ENCODE peak calls at places on chromosomes 4 and X, in five cellular contexts. One of them, this sample, is unnamed.

GRCh38 chr4:76590847-76591281 is 155.8 kb downstream of the SHROOM3 start:
- DNase-seq in endothelial cell of umbilical vein: no peak
- DNase-seq in uterus: no peak
- DNase-seq in ovary: no peak
- DNase-seq in IMR-90: peak; percentile 58
- DNase-seq in this sample: no peak

GRCh38 chr4:14812101-14812500 is 190.2 kb upstream of the CPEB2 start:
- DNase-seq in uterus: no peak
- DNase-seq in endothelial cell of umbilical vein: no peak
- DNase-seq in IMR-90: no peak
- DNase-seq in ovary: no peak
- DNase-seq in this sample: no peak

GRCh38 chr4:82429728-82430192 is 502 bp downstream of the HNRNPDL start:
- DNase-seq in uterus: no peak
- DNase-seq in ovary: no peak
- DNase-seq in IMR-90: no peak
- DNase-seq in endothelial cell of umbilical vein: no peak
- DNase-seq in this sample: no peak

GRCh38 chr4:99414401-99414800 is 20.7 kb downstream of the ADH7 start:
- DNase-seq in endothelial cell of umbilical vein: no peak
- DNase-seq in IMR-90: no peak
- DNase-seq in ovary: no peak
- DNase-seq in uterus: no peak
- DNase-seq in this sample: no peak

GRCh38 chrX:129540725-129541184 is 696 bp downstream of the OCRL start:
- DNase-seq in IMR-90: no peak
- DNase-seq in endothelial cell of umbilical vein: peak; percentile 11
- DNase-seq in ovary: peak; percentile 36
- DNase-seq in uterus: peak; percentile 18
- DNase-seq in this sample: peak; percentile 22

GRCh38 chr4:139584784-139585183 is 28.8 kb upstream of the SETD7 start:
- DNase-seq in endothelial cell of umbilical vein: no peak
- DNase-seq in ovary: no peak
- DNase-seq in IMR-90: no peak
- DNase-seq in uterus: no peak
- DNase-seq in this sample: peak; percentile 77

GRCh38 chrX:42778096-42778495 is at the start of gene PPP1R2C:
- DNase-seq in uterus: no peak
- DNase-seq in endothelial cell of umbilical vein: no peak
- DNase-seq in ovary: no peak
- DNase-seq in IMR-90: no peak
- DNase-seq in this sample: no peak

GRCh38 chrX:132958086-132958703 is at the start of gene HS6ST2:
- DNase-seq in uterus: no peak
- DNase-seq in IMR-90: no peak
- DNase-seq in endothelial cell of umbilical vein: peak; percentile 1
- DNase-seq in ovary: peak; percentile 39
- DNase-seq in this sample: no peak

GRCh38 chrX:69031181-69031580 is 134.1 kb downstream of the PJA1 start:
- DNase-seq in endothelial cell of umbilical vein: peak; percentile 23
- DNase-seq in uterus: no peak
- DNase-seq in ovary: no peak
- DNase-seq in IMR-90: no peak
- DNase-seq in this sample: no peak

GRCh38 chr4:113809313-113809712 is 47.8 kb upstream of the CAMK2D start:
- DNase-seq in uterus: peak; percentile 14
- DNase-seq in ovary: no peak
- DNase-seq in endothelial cell of umbilical vein: no peak
- DNase-seq in IMR-90: no peak
- DNase-seq in this sample: peak; percentile 21

GRCh38 chr4:32884198-32884597 is 2164.0 kb downstream of the PCDH7 start:
- DNase-seq in endothelial cell of umbilical vein: no peak
- DNase-seq in IMR-90: no peak
- DNase-seq in ovary: no peak
- DNase-seq in uterus: no peak
- DNase-seq in this sample: no peak

GRCh38 chr4:77385124-77385969 is 220.3 kb upstream of the CXCL13 start:
- DNase-seq in endothelial cell of umbilical vein: peak; percentile 71
- DNase-seq in IMR-90: peak; percentile 63
- DNase-seq in ovary: peak; percentile 40
- DNase-seq in uterus: peak; percentile 22
- DNase-seq in this sample: peak; percentile 65

GRCh38 chrX:56729152-56729557 is at the start of gene NBDY:
- DNase-seq in ovary: peak; percentile 48
- DNase-seq in uterus: peak; percentile 34
- DNase-seq in IMR-90: peak; percentile 37
- DNase-seq in endothelial cell of umbilical vein: peak; percentile 58
- DNase-seq in this sample: peak; percentile 57

GRCh38 chrX:63889001-63889400 is 104.0 kb upstream of the ARHGEF9 start:
- DNase-seq in uterus: no peak
- DNase-seq in ovary: no peak
- DNase-seq in IMR-90: peak; percentile 41
- DNase-seq in endothelial cell of umbilical vein: no peak
- DNase-seq in this sample: no peak

GRCh38 chr4:20395160-20395773 is 143.6 kb downstream of the SLIT2 start:
- DNase-seq in uterus: no peak
- DNase-seq in ovary: no peak
- DNase-seq in IMR-90: peak; percentile 15
- DNase-seq in endothelial cell of umbilical vein: peak; percentile 45
- DNase-seq in this sample: peak; percentile 33

GRCh38 chrX:421646-422325 is 35.1 kb upstream of the PPP2R3B start:
- DNase-seq in endothelial cell of umbilical vein: no peak
- DNase-seq in IMR-90: no peak
- DNase-seq in uterus: no peak
- DNase-seq in ovary: no peak
- DNase-seq in this sample: no peak

GRCh38 chrX:47706575-47706974 is 47.6 kb upstream of the UXT start:
- DNase-seq in ovary: no peak
- DNase-seq in uterus: no peak
- DNase-seq in IMR-90: peak; percentile 10
- DNase-seq in endothelial cell of umbilical vein: no peak
- DNase-seq in this sample: no peak

GRCh38 chrX:43880439-43880838 is 1.8 kb downstream of the MAOB start:
- DNase-seq in uterus: no peak
- DNase-seq in IMR-90: no peak
- DNase-seq in ovary: no peak
- DNase-seq in endothelial cell of umbilical vein: no peak
- DNase-seq in this sample: no peak

GRCh38 chrX:70504772-70505450 is 60.3 kb downstream of the DLG3 start:
- DNase-seq in ovary: no peak
- DNase-seq in endothelial cell of umbilical vein: no peak
- DNase-seq in IMR-90: no peak
- DNase-seq in uterus: no peak
- DNase-seq in this sample: no peak

GRCh38 chr4:2803624-2804448 is 11.0 kb downstream of the SH3BP2 start:
- DNase-seq in endothelial cell of umbilical vein: no peak
- DNase-seq in ovary: no peak
- DNase-seq in uterus: no peak
- DNase-seq in IMR-90: no peak
- DNase-seq in this sample: peak; percentile 66

GRCh38 chrX:22855693-22856092 is 144.1 kb upstream of the DDX53 start:
- DNase-seq in endothelial cell of umbilical vein: no peak
- DNase-seq in IMR-90: no peak
- DNase-seq in uterus: no peak
- DNase-seq in ovary: no peak
- DNase-seq in this sample: no peak

GRCh38 chr4:115675721-115676120 is 562.3 kb upstream of the NDST4 start:
- DNase-seq in ovary: no peak
- DNase-seq in IMR-90: no peak
- DNase-seq in uterus: no peak
- DNase-seq in endothelial cell of umbilical vein: no peak
- DNase-seq in this sample: no peak

GRCh38 chr4:1293531-1293941 is 3.8 kb downstream of the MAEA start:
- DNase-seq in uterus: no peak
- DNase-seq in IMR-90: no peak
- DNase-seq in endothelial cell of umbilical vein: no peak
- DNase-seq in ovary: no peak
- DNase-seq in this sample: no peak

GRCh38 chrX:10190367-10190766 is 33.6 kb downstream of the CLCN4 start:
- DNase-seq in IMR-90: peak; percentile 83
- DNase-seq in uterus: peak; percentile 52
- DNase-seq in endothelial cell of umbilical vein: peak; percentile 58
- DNase-seq in ovary: no peak
- DNase-seq in this sample: no peak

GRCh38 chrX:42496239-42496638 is 281.7 kb downstream of the PPP1R2C start:
- DNase-seq in uterus: no peak
- DNase-seq in ovary: no peak
- DNase-seq in IMR-90: no peak
- DNase-seq in endothelial cell of umbilical vein: no peak
- DNase-seq in this sample: no peak

GRCh38 chr4:83112678-83113428 is 1.7 kb downstream of the PLAC8 start:
- DNase-seq in ovary: no peak
- DNase-seq in uterus: no peak
- DNase-seq in IMR-90: peak; percentile 12
- DNase-seq in endothelial cell of umbilical vein: no peak
- DNase-seq in this sample: no peak

GRCh38 chr4:86927843-86928395 is 6.9 kb upstream of the AFF1 start:
- DNase-seq in ovary: no peak
- DNase-seq in uterus: peak; percentile 91
- DNase-seq in IMR-90: peak; percentile 99
- DNase-seq in endothelial cell of umbilical vein: peak; percentile 43
- DNase-seq in this sample: peak; percentile 40

GRCh38 chrX:153765138-153766079 is 1.4 kb downstream of the PLXNB3 start:
- DNase-seq in uterus: peak; percentile 36
- DNase-seq in ovary: no peak
- DNase-seq in IMR-90: peak; percentile 5
- DNase-seq in endothelial cell of umbilical vein: peak; percentile 52
- DNase-seq in this sample: no peak

GRCh38 chrX:11329016-11329415 is 35.8 kb downstream of the AMELX start:
- DNase-seq in IMR-90: peak; percentile 7
- DNase-seq in uterus: no peak
- DNase-seq in ovary: no peak
- DNase-seq in endothelial cell of umbilical vein: peak; percentile 48
- DNase-seq in this sample: no peak

GRCh38 chrX:46754450-46755075 is 4.4 kb downstream of the SLC9A7 start:
- DNase-seq in IMR-90: no peak
- DNase-seq in uterus: no peak
- DNase-seq in endothelial cell of umbilical vein: no peak
- DNase-seq in ovary: no peak
- DNase-seq in this sample: no peak

DNA sequence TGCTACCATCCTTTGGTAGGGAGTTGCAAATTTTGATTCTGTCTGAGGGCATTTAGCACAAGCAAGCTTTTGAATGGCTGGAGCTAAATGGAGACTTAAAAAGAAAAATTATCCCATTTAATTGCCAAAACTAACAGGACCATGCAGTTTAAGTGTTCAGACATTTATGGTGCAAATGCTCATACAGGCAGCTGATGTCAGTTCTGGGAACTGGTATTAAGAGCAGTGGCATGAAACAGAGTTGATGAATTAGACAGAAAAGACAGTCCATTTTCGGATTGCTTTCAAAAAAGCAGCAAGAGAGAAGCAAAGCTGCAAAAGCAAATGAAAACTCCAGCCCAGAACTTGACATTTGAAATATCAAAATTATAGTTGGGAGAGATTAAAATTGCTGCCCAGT is 1.3 kb downstream of the SCRG1 start:
- DNase-seq in uterus: no peak
- DNase-seq in endothelial cell of umbilical vein: no peak
- DNase-seq in IMR-90: no peak
- DNase-seq in ovary: no peak
- DNase-seq in this sample: no peak
- H3K27ac ChIP-seq in uterus: peak overlapping the region; percentile 6
- H3K27ac ChIP-seq in endothelial cell of umbilical vein: no peak overlapping the region
- H3K27ac ChIP-seq in IMR-90: no peak overlapping the region
- H3K27ac ChIP-seq in ovary: no peak overlapping the region
- H3K27ac ChIP-seq in this sample: no peak overlapping the region

DNA sequence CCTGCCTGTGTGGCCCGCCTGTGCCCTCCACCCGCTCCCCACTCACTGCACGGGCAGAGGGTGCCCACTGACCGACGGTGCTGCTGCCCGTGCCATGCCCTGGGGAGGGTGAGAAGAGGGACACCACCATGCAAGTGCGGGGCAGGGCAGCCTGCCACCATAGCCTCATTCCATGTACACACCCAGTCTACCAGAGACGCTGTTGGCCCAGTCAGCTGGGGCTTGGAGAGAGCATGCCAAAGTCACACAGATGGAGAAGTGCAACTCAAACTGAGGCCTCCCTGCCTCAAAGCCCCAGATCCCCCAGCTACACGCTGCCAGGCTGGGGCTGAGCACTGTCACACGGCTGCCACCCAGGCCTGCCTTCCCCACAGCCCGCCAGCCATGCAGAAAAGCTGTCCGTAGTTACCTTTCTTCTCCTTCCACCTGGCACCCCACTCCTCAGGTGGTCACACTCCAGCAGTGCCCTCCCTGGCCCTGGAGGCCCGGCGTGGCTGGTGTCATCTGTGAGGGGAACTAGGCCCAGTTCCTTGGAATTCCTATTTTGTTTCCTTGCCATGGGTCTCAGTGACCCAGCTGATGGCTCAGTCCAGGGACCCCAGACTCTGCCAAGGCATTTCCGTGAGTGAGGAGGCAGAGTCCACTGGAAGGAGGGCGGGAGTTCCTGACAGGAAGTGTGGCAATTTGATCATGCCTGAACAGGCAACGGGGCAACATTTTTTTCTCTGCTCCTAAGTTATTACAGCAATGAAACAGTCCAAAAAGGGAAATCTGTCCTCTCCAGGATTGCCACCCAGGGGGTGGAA is at the start of gene SLC2A9:
- DNase-seq in IMR-90: no peak
- DNase-seq in uterus: no peak
- DNase-seq in ovary: no peak
- DNase-seq in endothelial cell of umbilical vein: peak; percentile 35
- DNase-seq in this sample: peak; percentile 40
- TF ChIP-seq POLR2A in IMR-90: no peak
- TF ChIP-seq POLR2A in uterus: no peak
- TF ChIP-seq POLR2A in ovary: no peak
- TF ChIP-seq POLR2A in endothelial cell of umbilical vein: no peak
- TF ChIP-seq POLR2A in this sample: no peak

DNA sequence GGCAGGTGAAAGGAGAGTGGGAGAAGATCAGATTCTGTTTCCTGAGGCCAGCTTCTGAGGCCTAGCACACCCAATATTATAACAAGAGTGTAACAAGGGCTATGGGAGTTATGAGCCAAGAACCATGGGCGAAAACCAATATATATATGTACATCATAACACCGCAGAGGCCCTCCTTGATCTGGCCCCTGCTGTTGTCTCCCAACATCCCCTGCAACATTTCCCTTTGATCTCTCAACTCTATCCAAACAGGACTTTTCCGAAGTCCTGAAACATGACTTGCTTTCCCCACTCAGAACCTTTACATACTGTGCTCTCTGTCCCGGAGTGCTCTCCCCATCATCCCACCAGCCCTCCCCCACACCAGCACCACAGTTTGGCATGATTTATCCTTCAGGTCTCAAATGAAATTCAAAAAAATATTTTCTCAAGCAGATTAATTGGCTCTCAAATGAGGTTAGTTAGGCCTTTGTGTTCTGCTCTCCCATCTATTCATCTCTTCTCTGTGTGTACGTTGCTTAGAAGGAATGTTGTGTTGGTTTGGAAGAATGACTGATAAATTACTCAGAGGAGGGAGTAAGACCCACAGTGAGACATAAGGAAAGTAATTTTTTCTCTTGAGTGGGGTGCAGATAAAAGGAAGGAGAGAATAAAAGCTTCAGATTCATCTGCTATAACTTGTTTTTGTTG is 58.1 kb upstream of the SMIM10 start:
- DNase-seq in uterus: no peak
- DNase-seq in endothelial cell of umbilical vein: no peak
- DNase-seq in ovary: no peak
- DNase-seq in IMR-90: peak; percentile 74
- DNase-seq in this sample: no peak
- H3K27ac ChIP-seq in uterus: peak overlapping the region; percentile 3
- H3K27ac ChIP-seq in endothelial cell of umbilical vein: no peak overlapping the region
- H3K27ac ChIP-seq in ovary: no peak overlapping the region
- H3K27ac ChIP-seq in IMR-90: peak overlapping the region; percentile 88
- H3K27ac ChIP-seq in this sample: no peak overlapping the region

GRCh38 chr4:112514449-112515277 is 1.3 kb downstream of the NEUROG2 start:
- DNase-seq in IMR-90: no peak
- DNase-seq in endothelial cell of umbilical vein: no peak
- DNase-seq in uterus: no peak
- DNase-seq in ovary: no peak
- DNase-seq in this sample: no peak
- TF ChIP-seq POLR2A in IMR-90: no peak
- TF ChIP-seq POLR2A in endothelial cell of umbilical vein: no peak
- TF ChIP-seq POLR2A in uterus: no peak
- TF ChIP-seq POLR2A in ovary: no peak
- TF ChIP-seq POLR2A in this sample: no peak